ENCODE peak calls at places on chromosomes 2 and 18, in seven cellular contexts. V is hepatocyte, B is Panc1, U is MM.1S, N is uterus, F is AG09309, D is kidney epithelial cell. A is an unnamed sample.
A peak's percentile ranks its signal among the peaks of the same experiment; 100 is the strongest.

GRCh38 chr2:186588940-186589732 is 720 bp upstream of the ITGAV start:
- DNase-seq in V (no peak), B (no peak), U (no peak), N (no peak), F (no peak), D (no peak), A (no peak)

GRCh38 chr2:230708204-230708603 is 4.4 kb upstream of the CAB39 start:
- DNase-seq in V (no peak), B (no peak), U (no peak), N (no peak), F (no peak), D (no peak), A (no peak)

GRCh38 chr18:55555628-55556027 is 32.4 kb downstream of the TCF4 start:
- DNase-seq in V (no peak), B (no peak), U (no peak), N (no peak), F (no peak), D (no peak), A (no peak)

GRCh38 chr2:220509921-220510320 is 882.5 kb downstream of the SLC4A3 start:
- DNase-seq in V (no peak), B (no peak), U (no peak), N (no peak), F (no peak), D (no peak), A (no peak)

GRCh38 chr2:230360028-230360427 is 33.0 kb downstream of the SP140L start:
- DNase-seq in V (no peak), B (no peak), U (no peak), N (no peak), F (no peak), D (no peak), A (no peak)

GRCh38 chr2:677056-677949 is at the start of gene TMEM18:
- DNase-seq in V (peak; percentile 98), B (peak; percentile 94), U (peak; percentile 98), N (peak; percentile 97), F (peak; percentile 98), D (peak; percentile 94), A (peak; percentile 94)

GRCh38 chr2:46885376-46885775 is 30.2 kb downstream of the MCFD2 start:
- DNase-seq in V (no peak), B (no peak), U (no peak), N (no peak), F (no peak), D (no peak), A (no peak)

GRCh38 chr2:233007270-233007669 is 5.8 kb downstream of the NGEF start:
- DNase-seq in V (no peak), B (no peak), U (no peak), N (no peak), F (no peak), D (no peak), A (no peak)

GRCh38 chr2:64644240-64645013 is 9.3 kb downstream of the SERTAD2 start:
- DNase-seq in V (peak; percentile 88), B (peak; percentile 53), U (peak; percentile 70), N (peak; percentile 84), F (peak; percentile 32), D (no peak), A (no peak)

GRCh38 chr2:72988041-72988440 is 70.7 kb downstream of the EMX1 start:
- DNase-seq in V (no peak), B (no peak), U (no peak), N (no peak), F (no peak), D (no peak), A (no peak)

GRCh38 chr2:239366740-239367139 is 34.1 kb downstream of the HDAC4 start:
- DNase-seq in V (no peak), B (no peak), U (no peak), N (no peak), F (no peak), D (no peak), A (no peak)

GRCh38 chr18:22468554-22468891 is 50.8 kb upstream of the CTAGE1 start:
- DNase-seq in V (no peak), B (no peak), U (no peak), N (no peak), F (no peak), D (no peak), A (no peak)

GRCh38 chr2:18479901-18480369 is 80.5 kb downstream of the RDH14 start:
- DNase-seq in V (peak; percentile 14), B (no peak), U (no peak), N (no peak), F (peak; percentile 17), D (no peak), A (no peak)

GRCh38 chr2:166081131-166081632 is 46.6 kb downstream of the SCN1A start:
- DNase-seq in V (no peak), B (no peak), U (no peak), N (no peak), F (no peak), D (no peak), A (no peak)

GRCh38 chr18:62399306-62399705 is 74.2 kb downstream of the TNFRSF11A start:
- DNase-seq in V (no peak), B (no peak), U (no peak), N (no peak), F (no peak), D (no peak), A (no peak)

DNA sequence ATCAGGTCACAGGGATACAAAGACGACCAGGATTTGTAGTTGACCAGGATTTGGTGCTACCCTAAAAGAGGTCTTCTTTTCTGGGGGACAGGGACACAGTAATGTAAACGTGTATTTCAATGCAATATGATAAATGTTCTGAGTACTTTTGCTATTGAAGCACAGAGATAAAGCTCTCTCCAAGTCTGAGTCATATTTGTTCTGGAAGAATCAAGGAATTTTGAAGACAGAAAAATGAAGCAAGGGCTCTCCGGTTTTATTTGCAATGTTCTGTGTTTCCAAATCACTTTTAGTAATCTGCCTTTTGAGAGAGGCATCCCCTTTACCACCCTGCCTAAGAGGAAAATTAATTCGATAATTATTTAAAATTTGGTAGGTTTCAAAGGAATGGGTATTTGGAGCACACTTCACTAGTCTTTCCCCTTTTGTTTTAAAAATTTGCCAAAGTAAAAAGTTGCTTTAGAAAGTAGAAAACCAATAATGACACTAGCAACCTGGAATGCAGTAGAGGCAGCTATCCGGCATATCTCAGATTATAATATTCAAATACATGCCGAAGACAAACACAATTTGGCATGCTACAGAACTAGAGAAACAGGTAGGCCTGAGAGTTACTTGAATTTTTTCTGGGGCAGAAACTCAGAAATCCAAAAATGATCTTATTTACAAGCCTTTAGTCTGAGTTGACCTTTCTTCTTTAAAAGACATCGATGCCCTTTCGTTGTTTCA is 82.7 kb downstream of the MREG start:
- DNase-seq in V (no peak), B (no peak), U (no peak), N (no peak), F (no peak), D (no peak), A (no peak)
- H3K4me3 ChIP-seq in V (no peak overlapping the region), B (no peak overlapping the region), U (no peak overlapping the region), N (no peak overlapping the region), F (no peak overlapping the region), D (no peak overlapping the region), A (no peak overlapping the region)

DNA sequence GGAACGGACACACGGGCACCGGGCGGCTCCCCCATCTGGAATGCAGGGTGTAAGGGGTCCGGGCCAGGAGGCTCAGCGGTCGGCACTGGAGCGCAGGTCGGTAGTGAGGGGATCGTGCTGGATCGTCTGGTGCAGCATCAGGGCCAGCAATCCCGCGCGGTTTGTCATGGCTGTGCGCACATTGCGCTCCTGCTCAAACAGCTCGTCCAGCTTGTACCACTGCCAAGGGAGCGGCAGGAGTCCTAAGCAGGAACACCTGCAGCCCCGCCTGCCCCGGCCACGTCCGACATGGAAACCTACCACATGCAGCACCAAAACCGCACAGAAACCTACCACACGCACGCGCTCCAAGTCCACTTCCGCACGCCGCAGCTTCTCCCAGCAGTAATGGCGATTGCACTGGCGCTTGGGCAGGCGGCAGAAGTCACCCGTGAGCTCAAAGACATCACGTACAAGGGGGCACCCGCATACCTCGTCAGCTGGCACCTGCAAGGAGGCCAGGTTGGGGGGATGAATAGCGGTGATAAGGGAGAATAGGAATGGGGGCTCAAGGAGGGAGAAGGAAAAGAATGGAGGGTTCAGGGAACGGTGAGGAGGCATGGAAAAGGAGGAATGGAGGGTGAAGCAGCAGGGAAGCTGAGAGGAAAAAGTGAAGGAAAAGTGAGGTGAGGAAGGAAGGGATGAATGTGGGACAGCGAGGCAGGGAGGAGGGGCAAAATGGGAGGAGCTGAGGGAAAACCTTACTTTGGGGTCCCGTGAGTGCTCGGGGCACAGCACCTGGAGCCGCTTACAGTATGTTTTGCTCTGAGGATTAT is 1.4 kb upstream of the MBD1 start:
- DNase-seq in V (no peak), B (no peak), U (no peak), N (peak; percentile 36), F (no peak), D (no peak), A (no peak)
- H3K4me3 ChIP-seq in V (no peak overlapping the region), B (no peak overlapping the region), U (peak overlapping the region; percentile 81), N (no peak overlapping the region), F (no peak overlapping the region), D (no peak overlapping the region), A (peak overlapping the region; percentile 89)

GRCh38 chr2:119136872-119137271 is 21.7 kb downstream of the C1QL2 start:
- DNase-seq in V (no peak), B (no peak), U (no peak), N (no peak), F (no peak), D (no peak), A (no peak)

GRCh38 chr2:119137502-119137901 is 21.0 kb downstream of the C1QL2 start:
- DNase-seq in V (no peak), B (no peak), U (no peak), N (no peak), F (no peak), D (no peak), A (no peak)

GRCh38 chr2:119136093-119136492 is 22.5 kb downstream of the C1QL2 start:
- DNase-seq in V (no peak), B (no peak), U (no peak), N (no peak), F (no peak), D (no peak), A (no peak)

DNA sequence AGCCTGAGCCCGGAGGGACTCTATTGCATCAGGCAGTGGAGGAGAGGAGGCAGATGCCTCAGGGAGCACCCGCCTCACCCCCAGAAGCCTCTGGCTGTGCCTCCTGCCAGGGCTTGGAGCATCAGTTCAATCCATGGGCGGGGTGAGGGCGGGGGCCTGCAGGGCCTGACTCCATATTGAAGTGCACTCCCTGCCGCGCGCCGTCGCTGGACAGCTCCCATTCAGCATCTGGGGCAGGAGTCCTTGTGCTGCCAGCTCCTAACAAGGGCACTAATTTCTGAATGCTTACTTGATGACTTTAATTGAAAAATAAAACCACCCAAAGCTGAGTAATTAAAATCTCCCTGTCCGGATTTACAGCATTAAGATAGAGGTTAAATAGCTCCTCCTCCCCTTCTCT is 23.8 kb downstream of the C1QL2 start:
- DNase-seq in V (no peak), B (no peak), U (no peak), N (no peak), F (no peak), D (no peak), A (no peak)
- H3K4me3 ChIP-seq in V (no peak overlapping the region), B (no peak overlapping the region), U (no peak overlapping the region), N (no peak overlapping the region), F (no peak overlapping the region), D (no peak overlapping the region), A (no peak overlapping the region)

DNA sequence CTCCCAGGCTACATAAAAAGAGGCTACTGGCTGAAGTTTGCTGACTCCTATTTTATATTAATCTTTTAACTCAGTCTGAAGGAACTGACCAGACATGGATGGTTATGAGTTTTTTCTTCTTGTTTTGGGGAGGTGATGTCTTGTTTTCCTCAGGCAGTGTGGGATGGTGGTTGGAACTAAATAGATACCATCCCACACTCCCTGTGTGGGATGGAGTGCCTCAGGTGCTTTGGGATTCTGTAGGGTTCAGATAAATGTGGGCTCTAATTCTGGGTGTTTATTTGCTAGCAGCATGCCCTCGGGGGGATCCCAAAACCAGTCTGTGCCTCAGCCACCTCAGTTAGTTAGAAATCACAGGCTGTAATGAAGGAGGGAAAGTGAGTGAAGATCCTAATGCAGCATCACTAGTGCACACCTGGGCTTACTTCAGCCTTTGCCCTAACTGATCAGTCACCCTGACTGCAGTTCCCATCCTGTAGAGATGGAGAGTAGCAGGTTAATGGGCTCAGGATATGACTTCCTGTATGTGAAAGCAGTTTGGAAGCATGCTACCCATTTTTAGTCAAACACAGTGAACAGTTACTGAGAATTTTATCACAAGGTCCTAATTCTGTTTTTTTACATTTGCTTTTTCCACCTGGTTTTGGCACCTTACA is 132.2 kb downstream of the SPTBN1 start:
- DNase-seq in V (no peak), B (no peak), U (no peak), N (no peak), F (no peak), D (no peak), A (no peak)
- H3K4me3 ChIP-seq in V (no peak overlapping the region), B (no peak overlapping the region), U (no peak overlapping the region), N (no peak overlapping the region), F (no peak overlapping the region), D (no peak overlapping the region), A (no peak overlapping the region)